ENCODE peak calls at places on chromosomes 3 and 15, in eight cellular contexts. K is WERI-Rb-1, R is PC-3, L is GM12865, Z is fibroblast of lung, G is cardiac fibroblast, D is stomach, T is sigmoid colon. U is an unnamed sample.

GRCh38 chr15:92069308-92070244 is 216.1 kb downstream of the SLCO3A1 start:
- DNase-seq in K (no peak), R (peak), L (peak), Z (peak), G (peak), D (peak), T (no peak), U (peak)

GRCh38 chr3:170997966-170998913 is 28.3 kb downstream of the SLC2A2 start:
- DNase-seq in K (no peak), R (no peak), L (no peak), Z (peak), G (peak), D (no peak), T (no peak), U (no peak)

GRCh38 chr3:9345041-9345440 is 17.8 kb upstream of the THUMPD3 start:
- DNase-seq in K (no peak), R (no peak), L (no peak), Z (no peak), G (no peak), D (no peak), T (no peak), U (peak)

GRCh38 chr3:191047930-191048329 is 151.1 kb upstream of the OSTN start:
- DNase-seq in K (no peak), R (no peak), L (no peak), Z (peak), G (no peak), D (no peak), T (no peak), U (no peak)

GRCh38 chr3:115788921-115789470 is 165.7 kb downstream of the GAP43 start:
- DNase-seq in K (no peak), R (peak), L (no peak), Z (peak), G (peak), D (no peak), T (no peak), U (peak)

GRCh38 chr3:14452676-14453367 is 50.4 kb downstream of the SLC6A6 start:
- DNase-seq in K (no peak), R (peak), L (no peak), Z (peak), G (peak), D (peak), T (peak), U (peak)

GRCh38 chr3:2517479-2518188 is 419.0 kb downstream of the CNTN4 start:
- DNase-seq in K (no peak), R (no peak), L (no peak), Z (no peak), G (no peak), D (no peak), T (no peak), U (no peak)

GRCh38 chr3:194487289-194488006 is 646 bp upstream of the ATP13A3 start:
- DNase-seq in K (no peak), R (no peak), L (peak), Z (peak), G (peak), D (peak), T (peak), U (peak)

GRCh38 chr3:34843479-34843870 is 795.9 kb upstream of the ARPP21 start:
- DNase-seq in K (no peak), R (no peak), L (no peak), Z (peak), G (peak), D (no peak), T (no peak), U (no peak)

GRCh38 chr3:40915346-40915865 is 283.9 kb upstream of the CTNNB1 start:
- DNase-seq in K (no peak), R (no peak), L (no peak), Z (no peak), G (no peak), D (no peak), T (no peak), U (no peak)

GRCh38 chr15:58247803-58248503 is 109.8 kb downstream of the AQP9 start:
- DNase-seq in K (no peak), R (no peak), L (no peak), Z (no peak), G (no peak), D (peak), T (no peak), U (no peak)

GRCh38 chr3:53045107-53045783 is 628 bp downstream of the SFMBT1 start:
- DNase-seq in K (peak), R (peak), L (peak), Z (peak), G (peak), D (peak), T (peak), U (peak)

GRCh38 chr3:58989173-58989572 is 60.7 kb downstream of the CFAP20DC start:
- DNase-seq in K (no peak), R (peak), L (no peak), Z (peak), G (peak), D (no peak), T (no peak), U (peak)

GRCh38 chr3:150133293-150133692 is 162.6 kb upstream of the PFN2 start:
- DNase-seq in K (no peak), R (no peak), L (no peak), Z (no peak), G (no peak), D (no peak), T (no peak), U (no peak)

GRCh38 chr3:6180171-6180570 is 680.7 kb upstream of the GRM7 start:
- DNase-seq in K (no peak), R (peak), L (no peak), Z (peak), G (no peak), D (no peak), T (no peak), U (no peak)

GRCh38 chr15:82305621-82306048 is 43.0 kb downstream of the SAXO2 start:
- DNase-seq in K (no peak), R (no peak), L (no peak), Z (no peak), G (no peak), D (no peak), T (peak), U (no peak)

GRCh38 chr15:34647569-34648334 is 64.3 kb upstream of the GOLGA8B start:
- DNase-seq in K (no peak), R (no peak), L (peak), Z (no peak), G (no peak), D (no peak), T (no peak), U (peak)

GRCh38 chr3:31321620-31322019 is 211.1 kb upstream of the STT3B start:
- DNase-seq in K (no peak), R (no peak), L (no peak), Z (no peak), G (no peak), D (no peak), T (no peak), U (no peak)

GRCh38 chr3:40720863-40721262 is 196.1 kb downstream of the ZNF621 start:
- DNase-seq in K (no peak), R (no peak), L (no peak), Z (no peak), G (no peak), D (no peak), T (no peak), U (no peak)

GRCh38 chr15:41838400-41838897 is at the start of gene PLA2G4B:
- DNase-seq in K (no peak), R (peak), L (no peak), Z (no peak), G (no peak), D (peak), T (no peak), U (peak)

GRCh38 chr3:123586131-123586530 is 1.3 kb upstream of the HACD2 start:
- DNase-seq in K (peak), R (peak), L (peak), Z (peak), G (peak), D (peak), T (no peak), U (peak)

GRCh38 chr3:141307351-141308059 is 60.8 kb upstream of the ZBTB38 start:
- DNase-seq in K (no peak), R (no peak), L (no peak), Z (no peak), G (no peak), D (no peak), T (no peak), U (no peak)

GRCh38 chr3:4856564-4856963 is 122.7 kb upstream of the BHLHE40 start:
- DNase-seq in K (no peak), R (no peak), L (no peak), Z (no peak), G (no peak), D (no peak), T (no peak), U (no peak)

GRCh38 chr3:114451561-114452018 is 157.8 kb downstream of the TIGIT start:
- DNase-seq in K (no peak), R (no peak), L (no peak), Z (peak), G (peak), D (peak), T (no peak), U (no peak)

GRCh38 chr3:124266517-124266916 is 274.6 kb upstream of the ROPN1 start:
- DNase-seq in K (no peak), R (peak), L (no peak), Z (no peak), G (peak), D (no peak), T (no peak), U (peak)

GRCh38 chr3:28940530-28940929 is 340.3 kb upstream of the RBMS3 start:
- DNase-seq in K (no peak), R (no peak), L (peak), Z (peak), G (peak), D (no peak), T (no peak), U (no peak)

GRCh38 chr15:68277131-68277604 is 377 bp upstream of the FEM1B start:
- DNase-seq in K (peak), R (no peak), L (no peak), Z (peak), G (peak), D (no peak), T (peak), U (peak)

GRCh38 chr15:59400103-59400813 is 27.6 kb upstream of the MYO1E start:
- DNase-seq in K (no peak), R (no peak), L (peak), Z (no peak), G (no peak), D (no peak), T (no peak), U (peak)
- H3K4me3 ChIP-seq in K (no peak), R (no peak), L (peak), Z (no peak), G (no peak), D (no peak), T (no peak), U (no peak)

GRCh38 chr3:188043891-188044290 is 110.1 kb upstream of the LPP start:
- DNase-seq in K (peak), R (no peak), L (peak), Z (no peak), G (no peak), D (no peak), T (no peak), U (no peak)

GRCh38 chr3:188037965-188038581 is 115.9 kb upstream of the LPP start:
- DNase-seq in K (no peak), R (peak), L (no peak), Z (peak), G (no peak), D (no peak), T (no peak), U (peak)

GRCh38 chr3:188046561-188047213 is 107.3 kb upstream of the LPP start:
- DNase-seq in K (peak), R (peak), L (no peak), Z (peak), G (no peak), D (no peak), T (no peak), U (peak)

GRCh38 chr3:188041193-188041592 is 112.8 kb upstream of the LPP start:
- DNase-seq in K (no peak), R (no peak), L (no peak), Z (no peak), G (no peak), D (no peak), T (no peak), U (no peak)

GRCh38 chr3:188042466-188042865 is 111.5 kb upstream of the LPP start:
- DNase-seq in K (no peak), R (no peak), L (no peak), Z (no peak), G (no peak), D (no peak), T (no peak), U (no peak)
- H3K4me3 ChIP-seq in K (no peak), R (no peak), L (no peak), Z (no peak), G (no peak), D (no peak), T (no peak), U (no peak)

DNA sequence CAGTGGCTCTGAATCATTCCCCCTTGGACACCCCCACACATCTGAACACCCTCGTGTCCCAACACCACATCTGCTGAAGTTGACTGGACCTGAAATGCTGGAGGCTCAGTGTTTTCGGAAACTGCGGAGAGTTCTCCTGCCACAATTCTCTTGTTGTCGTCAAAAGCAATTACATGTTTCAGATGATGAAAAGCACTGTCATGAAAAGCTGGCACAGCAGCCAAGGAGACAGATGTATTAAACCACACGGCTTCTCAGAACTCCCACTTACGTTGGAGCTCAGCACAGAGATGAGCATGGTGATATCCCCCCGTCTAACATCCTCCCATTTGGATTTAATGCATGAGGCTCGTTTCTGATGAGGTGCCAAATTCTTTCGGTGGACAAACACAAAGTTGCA is 180.1 kb downstream of the RORA start:
- DNase-seq in K (no peak), R (no peak), L (no peak), Z (no peak), G (no peak), D (no peak), T (no peak), U (no peak)
- H3K4me3 ChIP-seq in K (no peak), R (no peak), L (no peak), Z (no peak), G (no peak), D (no peak), T (no peak), U (no peak)

GRCh38 chr3:186985713-186986364 is 55.5 kb downstream of the ST6GAL1 start:
- DNase-seq in K (no peak), R (peak), L (peak), Z (no peak), G (peak), D (no peak), T (no peak), U (peak)
- H3K4me3 ChIP-seq in K (no peak), R (no peak), L (peak), Z (no peak), G (no peak), D (no peak), T (no peak), U (no peak)

DNA sequence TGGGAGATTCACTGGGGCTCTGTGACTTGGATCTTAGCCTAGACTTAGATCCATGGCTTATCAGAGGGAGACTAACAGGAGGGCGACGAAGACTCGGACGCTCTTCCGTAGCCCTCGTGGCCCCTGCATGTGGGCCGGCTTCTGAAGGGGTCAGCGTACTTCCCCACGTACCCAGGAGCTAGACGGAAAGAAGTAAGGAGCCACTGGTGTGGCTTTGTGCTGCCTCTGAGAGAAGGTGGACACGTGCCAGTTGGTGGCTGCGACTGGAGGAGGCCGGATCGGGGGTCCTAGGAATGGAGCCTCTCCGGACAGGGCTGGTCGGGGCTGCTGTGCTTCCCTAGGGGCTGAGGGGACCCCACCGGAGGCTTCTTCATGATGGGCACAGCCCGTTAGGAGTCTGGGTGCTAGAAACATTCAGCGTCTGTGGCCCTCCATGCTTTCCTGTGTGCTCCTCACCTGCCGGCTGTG is 1.0 kb downstream of the NRROS start:
- DNase-seq in K (no peak), R (no peak), L (peak), Z (no peak), G (no peak), D (no peak), T (no peak), U (no peak)
- H3K4me3 ChIP-seq in K (no peak), R (no peak), L (peak), Z (no peak), G (no peak), D (peak), T (peak), U (no peak)